ENCODE peak calls at places on chromosome X, in eight cellular contexts. One of them, this sample, is unnamed.

GRCh38 chrX:16807976-16808542 is 21.8 kb downstream of the TXLNG start:
- DNase-seq in ovary: no peak
- DNase-seq in stomach: no peak
- DNase-seq in suprapubic skin: no peak
- DNase-seq in upper lobe of left lung: no peak
- DNase-seq in breast epithelium: no peak
- DNase-seq in heart left ventricle: no peak
- DNase-seq in transverse colon: peak; percentile 20
- DNase-seq in this sample: no peak

GRCh38 chrX:133989491-133989890 is 4.1 kb upstream of the GPC3 start:
- DNase-seq in transverse colon: no peak
- DNase-seq in stomach: no peak
- DNase-seq in suprapubic skin: no peak
- DNase-seq in breast epithelium: no peak
- DNase-seq in heart left ventricle: no peak
- DNase-seq in ovary: no peak
- DNase-seq in upper lobe of left lung: no peak
- DNase-seq in this sample: no peak

GRCh38 chrX:45322382-45322781 is 121.7 kb upstream of the DIPK2B start:
- DNase-seq in suprapubic skin: no peak
- DNase-seq in breast epithelium: peak; percentile 27
- DNase-seq in heart left ventricle: no peak
- DNase-seq in stomach: peak; percentile 44
- DNase-seq in ovary: peak; percentile 44
- DNase-seq in upper lobe of left lung: no peak
- DNase-seq in transverse colon: peak; percentile 34
- DNase-seq in this sample: peak; percentile 38

GRCh38 chrX:107780525-107780924 is 3.0 kb downstream of the NCBP2L start:
- DNase-seq in upper lobe of left lung: no peak
- DNase-seq in transverse colon: no peak
- DNase-seq in ovary: no peak
- DNase-seq in suprapubic skin: no peak
- DNase-seq in heart left ventricle: no peak
- DNase-seq in breast epithelium: no peak
- DNase-seq in stomach: no peak
- DNase-seq in this sample: no peak

GRCh38 chrX:110316351-110317078 is 1.4 kb downstream of the AMMECR1 start:
- DNase-seq in heart left ventricle: no peak
- DNase-seq in transverse colon: no peak
- DNase-seq in upper lobe of left lung: no peak
- DNase-seq in stomach: no peak
- DNase-seq in ovary: no peak
- DNase-seq in breast epithelium: no peak
- DNase-seq in suprapubic skin: no peak
- DNase-seq in this sample: peak; percentile 1

GRCh38 chrX:37993857-37994619 is 12.3 kb upstream of the SYTL5 start:
- DNase-seq in suprapubic skin: no peak
- DNase-seq in stomach: peak; percentile 74
- DNase-seq in heart left ventricle: no peak
- DNase-seq in transverse colon: peak; percentile 68
- DNase-seq in upper lobe of left lung: no peak
- DNase-seq in breast epithelium: no peak
- DNase-seq in ovary: no peak
- DNase-seq in this sample: peak; percentile 90

GRCh38 chrX:48695524-48695875 is 1.0 kb upstream of the SUV39H1 start:
- DNase-seq in ovary: no peak
- DNase-seq in upper lobe of left lung: no peak
- DNase-seq in transverse colon: no peak
- DNase-seq in suprapubic skin: no peak
- DNase-seq in stomach: no peak
- DNase-seq in breast epithelium: no peak
- DNase-seq in heart left ventricle: no peak
- DNase-seq in this sample: no peak

GRCh38 chrX:124256209-124256608 is 76.3 kb upstream of the TEX13D start:
- DNase-seq in heart left ventricle: no peak
- DNase-seq in stomach: no peak
- DNase-seq in ovary: no peak
- DNase-seq in suprapubic skin: no peak
- DNase-seq in upper lobe of left lung: no peak
- DNase-seq in transverse colon: no peak
- DNase-seq in breast epithelium: no peak
- DNase-seq in this sample: no peak

GRCh38 chrX:18146954-18147353 is 73.7 kb downstream of the BEND2 start:
- DNase-seq in suprapubic skin: no peak
- DNase-seq in ovary: no peak
- DNase-seq in heart left ventricle: no peak
- DNase-seq in breast epithelium: no peak
- DNase-seq in stomach: no peak
- DNase-seq in upper lobe of left lung: no peak
- DNase-seq in transverse colon: no peak
- DNase-seq in this sample: peak; percentile 8

GRCh38 chrX:39427492-39428289 is 626.4 kb downstream of the MID1IP1 start:
- DNase-seq in transverse colon: no peak
- DNase-seq in upper lobe of left lung: no peak
- DNase-seq in stomach: no peak
- DNase-seq in heart left ventricle: no peak
- DNase-seq in breast epithelium: no peak
- DNase-seq in suprapubic skin: no peak
- DNase-seq in ovary: peak; percentile 51
- DNase-seq in this sample: no peak

GRCh38 chrX:119692241-119693031 is 532 bp downstream of the SEPTIN6 start:
- DNase-seq in stomach: peak; percentile 44
- DNase-seq in upper lobe of left lung: peak; percentile 90
- DNase-seq in heart left ventricle: peak; percentile 59
- DNase-seq in suprapubic skin: no peak
- DNase-seq in transverse colon: peak; percentile 47
- DNase-seq in breast epithelium: no peak
- DNase-seq in ovary: peak; percentile 17
- DNase-seq in this sample: no peak

GRCh38 chrX:118736394-118737010 is 9.1 kb downstream of the IL13RA1 start:
- DNase-seq in suprapubic skin: no peak
- DNase-seq in transverse colon: no peak
- DNase-seq in heart left ventricle: no peak
- DNase-seq in ovary: no peak
- DNase-seq in upper lobe of left lung: no peak
- DNase-seq in breast epithelium: no peak
- DNase-seq in stomach: no peak
- DNase-seq in this sample: no peak

GRCh38 chrX:153922932-153923857 is 2.9 kb downstream of the ARHGAP4 start:
- DNase-seq in breast epithelium: peak; percentile 72
- DNase-seq in stomach: peak; percentile 88
- DNase-seq in heart left ventricle: peak; percentile 87
- DNase-seq in ovary: peak; percentile 93
- DNase-seq in upper lobe of left lung: no peak
- DNase-seq in transverse colon: peak; percentile 72
- DNase-seq in suprapubic skin: no peak
- DNase-seq in this sample: peak; percentile 95

GRCh38 chrX:25034889-25035288 is 19.1 kb upstream of the ARX start:
- DNase-seq in breast epithelium: no peak
- DNase-seq in ovary: no peak
- DNase-seq in suprapubic skin: no peak
- DNase-seq in upper lobe of left lung: no peak
- DNase-seq in heart left ventricle: no peak
- DNase-seq in transverse colon: no peak
- DNase-seq in stomach: no peak
- DNase-seq in this sample: no peak

GRCh38 chrX:115494133-115494532 is 66.8 kb upstream of the PLS3 start:
- DNase-seq in suprapubic skin: no peak
- DNase-seq in ovary: no peak
- DNase-seq in stomach: no peak
- DNase-seq in heart left ventricle: no peak
- DNase-seq in transverse colon: no peak
- DNase-seq in breast epithelium: no peak
- DNase-seq in upper lobe of left lung: no peak
- DNase-seq in this sample: no peak

GRCh38 chrX:150570512-150570911 is 2.1 kb downstream of the MTM1 start:
- DNase-seq in suprapubic skin: no peak
- DNase-seq in stomach: no peak
- DNase-seq in upper lobe of left lung: no peak
- DNase-seq in transverse colon: no peak
- DNase-seq in ovary: no peak
- DNase-seq in breast epithelium: no peak
- DNase-seq in heart left ventricle: no peak
- DNase-seq in this sample: no peak

GRCh38 chrX:150573702-150574101 is 5.3 kb downstream of the MTM1 start:
- DNase-seq in heart left ventricle: no peak
- DNase-seq in ovary: no peak
- DNase-seq in breast epithelium: no peak
- DNase-seq in upper lobe of left lung: no peak
- DNase-seq in stomach: no peak
- DNase-seq in transverse colon: peak; percentile 40
- DNase-seq in suprapubic skin: no peak
- DNase-seq in this sample: no peak

GRCh38 chrX:150569155-150569477 is 695 bp downstream of the MTM1 start:
- DNase-seq in stomach: peak; percentile 34
- DNase-seq in suprapubic skin: no peak
- DNase-seq in breast epithelium: no peak
- DNase-seq in ovary: no peak
- DNase-seq in heart left ventricle: no peak
- DNase-seq in transverse colon: peak; percentile 47
- DNase-seq in upper lobe of left lung: no peak
- DNase-seq in this sample: peak; percentile 27

GRCh38 chrX:150574824-150575409 is 6.5 kb downstream of the MTM1 start:
- DNase-seq in ovary: no peak
- DNase-seq in heart left ventricle: no peak
- DNase-seq in upper lobe of left lung: no peak
- DNase-seq in breast epithelium: no peak
- DNase-seq in transverse colon: no peak
- DNase-seq in stomach: no peak
- DNase-seq in suprapubic skin: no peak
- DNase-seq in this sample: no peak

DNA sequence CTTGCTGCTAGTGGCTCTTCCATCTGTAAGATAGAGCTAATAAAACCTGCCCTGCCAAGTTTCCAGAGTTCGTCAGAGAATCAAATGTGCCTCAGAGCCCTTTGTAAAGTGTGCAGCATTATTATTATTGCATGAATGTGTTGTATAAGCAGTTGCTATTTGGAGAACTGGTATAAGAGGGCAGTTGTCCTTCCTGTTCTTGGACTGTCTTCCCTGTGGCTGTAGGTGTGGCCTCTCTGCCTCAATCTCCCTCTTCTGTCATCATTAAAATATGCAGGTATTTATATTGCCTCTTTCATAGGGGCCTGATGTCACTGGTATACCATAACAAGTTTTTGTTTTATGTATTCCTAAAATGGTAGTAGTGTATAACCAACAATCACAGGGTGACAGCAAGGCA is 3.8 kb downstream of the MTM1 start:
- DNase-seq in transverse colon: no peak
- DNase-seq in ovary: no peak
- DNase-seq in heart left ventricle: no peak
- DNase-seq in upper lobe of left lung: no peak
- DNase-seq in breast epithelium: no peak
- DNase-seq in stomach: no peak
- DNase-seq in suprapubic skin: no peak
- DNase-seq in this sample: no peak
- H3K4me1 ChIP-seq in transverse colon: peaks cover 59% of the 10 kb centered on the region
- H3K4me1 ChIP-seq in ovary: peaks cover 3% of the 10 kb centered on the region
- H3K4me1 ChIP-seq in heart left ventricle: no peaks in the 10 kb centered on the region
- H3K4me1 ChIP-seq in upper lobe of left lung: peaks cover 22% of the 10 kb centered on the region
- H3K4me1 ChIP-seq in breast epithelium: no peaks in the 10 kb centered on the region
- H3K4me1 ChIP-seq in stomach: no peaks in the 10 kb centered on the region
- H3K4me1 ChIP-seq in suprapubic skin: peaks cover 43% of the 10 kb centered on the region
- H3K4me1 ChIP-seq in this sample: peaks cover 31% of the 10 kb centered on the region

DNA sequence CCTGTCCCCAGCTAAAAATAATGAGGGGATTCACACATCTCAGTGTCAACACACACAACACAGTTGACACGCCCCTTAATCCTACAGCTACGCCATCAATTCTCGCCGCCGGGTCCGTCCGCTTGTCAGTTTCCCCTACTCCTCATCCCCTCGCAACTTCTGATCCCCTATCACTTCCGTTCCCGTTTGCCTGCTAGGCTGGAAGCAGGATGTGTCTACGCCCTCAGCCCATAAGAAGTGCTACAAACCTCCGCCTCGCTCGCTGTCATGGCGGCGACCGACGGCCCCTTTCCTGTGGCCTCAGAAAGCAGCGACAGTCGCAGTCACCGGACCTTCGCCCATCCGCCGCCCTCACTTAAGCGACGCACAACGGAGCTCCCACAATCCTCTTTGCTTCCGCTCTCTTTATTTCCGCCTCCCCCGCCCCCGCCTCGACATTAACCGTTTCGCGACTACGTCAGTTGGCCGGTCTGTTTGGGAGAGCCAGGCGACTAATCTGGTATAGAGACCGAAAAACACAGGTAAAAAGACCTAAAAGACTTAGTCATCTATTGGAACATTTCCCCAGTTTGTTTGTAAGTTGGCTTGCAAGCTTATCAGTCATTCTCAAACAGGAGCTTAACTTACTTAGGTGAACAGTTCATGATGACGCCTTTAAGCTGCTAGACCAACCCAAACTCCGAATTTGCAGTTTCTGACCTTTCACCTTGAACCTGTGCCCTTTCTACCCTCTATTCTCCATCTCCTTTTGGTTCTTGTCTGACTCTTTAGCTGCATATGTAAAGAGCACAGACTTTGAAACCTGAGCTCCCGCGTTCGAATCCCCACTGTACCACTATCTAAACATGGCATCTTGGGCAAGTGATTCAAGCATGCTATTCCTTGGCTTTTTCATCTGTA is at the start of gene SLC25A53:
- DNase-seq in heart left ventricle: peak; percentile 78
- DNase-seq in suprapubic skin: peak; percentile 87
- DNase-seq in transverse colon: peak; percentile 80
- DNase-seq in breast epithelium: peak; percentile 52
- DNase-seq in stomach: peak; percentile 75
- DNase-seq in ovary: peak; percentile 69
- DNase-seq in upper lobe of left lung: peak; percentile 89
- DNase-seq in this sample: peak; percentile 75
- TF ChIP-seq POLR2A in heart left ventricle: peak; percentile 23
- TF ChIP-seq POLR2A in suprapubic skin: no peak
- TF ChIP-seq POLR2A in transverse colon: peak; percentile 68
- TF ChIP-seq POLR2A in breast epithelium: no peak
- TF ChIP-seq POLR2A in stomach: no peak
- TF ChIP-seq POLR2A in ovary: peak; percentile 43
- TF ChIP-seq POLR2A in upper lobe of left lung: no peak
- TF ChIP-seq POLR2A in this sample: peak; percentile 34

GRCh38 chrX:12410523-12410922 is 272.2 kb downstream of the FRMPD4 start:
- DNase-seq in stomach: no peak
- DNase-seq in breast epithelium: no peak
- DNase-seq in ovary: no peak
- DNase-seq in upper lobe of left lung: no peak
- DNase-seq in heart left ventricle: no peak
- DNase-seq in suprapubic skin: no peak
- DNase-seq in transverse colon: no peak
- DNase-seq in this sample: no peak
- H3K4me3 ChIP-seq in stomach: no peak overlapping the region
- H3K4me3 ChIP-seq in breast epithelium: no peak overlapping the region
- H3K4me3 ChIP-seq in ovary: no peak overlapping the region
- H3K4me3 ChIP-seq in upper lobe of left lung: no peak overlapping the region
- H3K4me3 ChIP-seq in heart left ventricle: no peak overlapping the region
- H3K4me3 ChIP-seq in suprapubic skin: no peak overlapping the region
- H3K4me3 ChIP-seq in transverse colon: no peak overlapping the region
- H3K4me3 ChIP-seq in this sample: no peak overlapping the region

GRCh38 chrX:10242036-10242435 is 85.3 kb downstream of the CLCN4 start:
- DNase-seq in heart left ventricle: no peak
- DNase-seq in transverse colon: no peak
- DNase-seq in breast epithelium: no peak
- DNase-seq in suprapubic skin: no peak
- DNase-seq in upper lobe of left lung: no peak
- DNase-seq in ovary: no peak
- DNase-seq in stomach: no peak
- DNase-seq in this sample: no peak
- H3K4me1 ChIP-seq in heart left ventricle: no peaks in the 10 kb centered on the region
- H3K4me1 ChIP-seq in transverse colon: no peaks in the 10 kb centered on the region
- H3K4me1 ChIP-seq in breast epithelium: no peaks in the 10 kb centered on the region
- H3K4me1 ChIP-seq in suprapubic skin: peaks cover 6% of the 10 kb centered on the region
- H3K4me1 ChIP-seq in upper lobe of left lung: no peaks in the 10 kb centered on the region
- H3K4me1 ChIP-seq in ovary: peaks cover 4% of the 10 kb centered on the region
- H3K4me1 ChIP-seq in stomach: no peaks in the 10 kb centered on the region
- H3K4me1 ChIP-seq in this sample: no peaks in the 10 kb centered on the region